ENCODE peak calls at places on chromosomes 3 and 15, in nine cellular contexts. P is transverse colon, M is kidney, F is lower lobe of right lung, Q is AG04450, T is thoracic aorta, A is IMR-90, Y is spleen, N is PC-3. L is an unnamed sample. For H3K9me3, the result is how much of the 10 kb centered on the place peaks cover.

GRCh38 chr3:41418961-41419691 is 219.8 kb downstream of the CTNNB1 start:
- DNase-seq in M (no peak), A (peak), Q (peak), F (no peak), N (peak), P (no peak), Y (no peak), T (no peak), L (no peak)

GRCh38 chr3:187739125-187739560 is 6.1 kb downstream of the BCL6 start:
- DNase-seq in Q (no peak), T (no peak), F (no peak), M (peak), Y (peak), A (no peak), P (no peak), N (no peak), L (peak)

GRCh38 chr15:73359653-73360052 is 9.1 kb downstream of the HCN4 start:
- DNase-seq in Y (no peak), P (no peak), M (no peak), A (no peak), F (no peak), T (no peak), N (no peak), Q (no peak), L (no peak)

GRCh38 chr3:61594978-61595687 is 33.8 kb downstream of the PTPRG start:
- DNase-seq in Q (no peak), P (no peak), N (no peak), F (no peak), A (peak), M (no peak), Y (no peak), T (no peak), L (no peak)

GRCh38 chr15:90883971-90884718 is at the start of gene FES:
- DNase-seq in T (no peak), N (no peak), M (peak), A (peak), P (peak), Q (no peak), Y (peak), F (peak), L (no peak)

GRCh38 chr3:109532257-109533216 is 195.2 kb upstream of the DPPA4 start:
- DNase-seq in N (peak), T (no peak), A (peak), F (no peak), Q (peak), M (no peak), P (peak), Y (no peak), L (no peak)

GRCh38 chr3:111965484-111965883 is 13.3 kb upstream of the ABHD10 start:
- DNase-seq in Q (no peak), T (no peak), F (no peak), M (no peak), A (no peak), N (no peak), P (no peak), Y (no peak), L (no peak)

GRCh38 chr15:72199721-72200212 is 2.2 kb upstream of the GRAMD2A start:
- DNase-seq in F (peak), M (peak), T (no peak), A (peak), N (peak), Y (peak), P (peak), Q (peak), L (no peak)

GRCh38 chr3:128190501-128190900 is 37.2 kb downstream of the EEFSEC start:
- DNase-seq in A (peak), F (no peak), N (peak), T (no peak), M (no peak), Q (no peak), P (no peak), Y (no peak), L (peak)

GRCh38 chr3:54773251-54773650 is 154.6 kb downstream of the LRTM1 start:
- DNase-seq in P (no peak), F (no peak), A (no peak), Y (no peak), T (no peak), N (no peak), M (no peak), Q (no peak), L (peak)

GRCh38 chr15:88621789-88622604 is 857 bp downstream of the AEN start:
- DNase-seq in A (peak), N (peak), Y (no peak), T (no peak), Q (no peak), P (peak), F (no peak), M (no peak), L (no peak)

GRCh38 chr15:33215941-33216872 is 21.7 kb upstream of the FMN1 start:
- DNase-seq in Q (no peak), P (no peak), A (peak), M (no peak), N (peak), F (no peak), Y (no peak), T (no peak), L (peak)

GRCh38 chr3:29280675-29281264 is at the start of gene RBMS3:
- DNase-seq in Y (peak), M (peak), P (peak), Q (peak), A (peak), T (peak), F (peak), N (peak), L (peak)

GRCh38 chr15:94298359-94298758 is 67.0 kb downstream of the MCTP2 start:
- DNase-seq in P (no peak), T (no peak), N (no peak), F (no peak), M (no peak), Q (no peak), Y (no peak), A (no peak), L (no peak)

GRCh38 chr15:42348083-42348482 is 11.2 kb upstream of the CAPN3 start:
- DNase-seq in Q (no peak), F (no peak), Y (no peak), A (peak), T (no peak), P (no peak), M (no peak), N (peak), L (no peak)

GRCh38 chr3:184472723-184473419 is 88.7 kb upstream of the EPHB3 start:
- DNase-seq in P (peak), M (no peak), A (no peak), Y (peak), Q (no peak), T (no peak), F (no peak), N (no peak), L (peak)

GRCh38 chr3:7242303-7242635 is 381.4 kb downstream of the GRM7 start:
- DNase-seq in N (no peak), T (no peak), F (no peak), A (no peak), Y (no peak), P (no peak), M (no peak), Q (no peak), L (no peak)

DNA sequence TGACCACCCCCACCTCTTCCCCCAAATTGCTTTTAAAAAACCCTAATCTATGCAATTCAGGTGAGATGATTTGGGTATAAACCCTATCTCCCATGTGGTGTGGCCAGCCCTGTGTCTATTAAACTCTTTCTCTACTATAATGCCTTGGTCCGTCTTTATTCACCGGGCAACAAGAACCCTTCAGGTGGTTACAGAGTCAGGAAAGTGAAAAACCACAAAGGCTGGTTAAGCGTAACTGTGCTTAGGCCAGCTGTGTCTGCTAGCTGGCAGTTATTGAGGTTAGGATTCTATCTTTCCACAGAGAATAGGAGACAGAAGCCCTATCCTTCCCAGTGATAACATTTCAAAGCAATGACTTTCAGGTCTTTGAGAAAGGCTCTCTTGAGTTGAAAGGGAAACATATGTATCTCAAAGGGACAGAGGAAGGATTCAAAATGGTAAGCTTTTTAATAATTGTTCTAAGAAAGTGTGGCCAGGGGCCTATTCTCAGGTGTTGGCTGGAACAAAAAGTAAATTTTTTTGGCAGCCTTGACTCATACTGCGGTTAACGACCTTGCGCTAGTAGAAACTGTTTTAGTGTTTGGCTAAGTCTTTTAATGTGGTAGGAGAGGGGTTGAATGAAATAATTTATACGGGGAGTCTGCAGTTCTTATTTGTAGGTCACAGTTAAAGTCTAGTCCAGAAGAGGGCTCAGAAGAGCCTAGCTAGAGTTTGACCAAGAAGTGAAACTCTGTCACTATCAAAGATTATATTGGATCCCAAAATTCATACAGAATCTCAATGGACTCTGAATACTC is 89.0 kb downstream of the NPAP1 start:
- DNase-seq in P (no peak), A (no peak), Q (no peak), M (no peak), T (no peak), F (no peak), Y (no peak), N (no peak), L (no peak)
- H3K9me3 ChIP-seq in P (under half), A (under half), Q (under half), M (under half), T (under half), F (under half), Y (under half), N (under half), L (under half)

DNA sequence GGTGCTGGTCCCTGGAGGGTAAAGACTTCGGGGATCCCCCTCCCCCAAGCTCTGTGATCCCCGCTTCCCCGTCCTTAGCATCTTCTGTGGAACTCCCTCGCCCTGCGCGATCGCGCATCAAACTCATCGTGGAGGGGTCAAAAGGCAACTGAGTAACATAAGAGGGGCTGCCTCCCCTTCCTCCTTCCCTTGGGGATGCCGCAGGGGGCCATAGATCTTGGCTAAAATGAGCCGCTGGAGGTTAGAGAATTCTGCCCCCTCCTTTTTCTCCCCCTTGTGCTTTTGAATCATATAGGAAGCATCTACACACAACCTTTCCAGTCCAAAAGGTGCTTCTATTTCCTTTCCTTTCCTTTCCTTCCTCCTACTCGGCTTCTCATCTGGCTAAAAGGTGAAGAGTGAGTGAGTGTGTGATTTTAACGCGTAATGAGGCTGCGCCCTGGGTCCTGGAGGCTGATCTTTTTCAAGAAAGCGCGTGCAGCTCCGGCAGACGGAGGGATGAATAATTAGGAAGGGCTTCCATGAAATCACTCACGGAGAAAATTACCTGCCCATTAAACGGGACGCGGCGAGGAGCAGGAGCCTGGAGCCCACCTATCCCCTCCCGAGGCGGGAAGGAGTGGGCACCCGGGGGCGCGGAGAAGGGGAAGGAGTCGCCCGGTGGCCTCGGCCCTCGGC is 832 bp upstream of the ROBO2 start:
- DNase-seq in F (no peak), N (no peak), Y (no peak), Q (no peak), A (peak), M (no peak), T (no peak), P (no peak), L (no peak)
- H3K4me3 ChIP-seq in F (peak), N (peak), Y (peak), Q (peak), A (peak), M (peak), T (peak), P (peak), L (peak)

DNA sequence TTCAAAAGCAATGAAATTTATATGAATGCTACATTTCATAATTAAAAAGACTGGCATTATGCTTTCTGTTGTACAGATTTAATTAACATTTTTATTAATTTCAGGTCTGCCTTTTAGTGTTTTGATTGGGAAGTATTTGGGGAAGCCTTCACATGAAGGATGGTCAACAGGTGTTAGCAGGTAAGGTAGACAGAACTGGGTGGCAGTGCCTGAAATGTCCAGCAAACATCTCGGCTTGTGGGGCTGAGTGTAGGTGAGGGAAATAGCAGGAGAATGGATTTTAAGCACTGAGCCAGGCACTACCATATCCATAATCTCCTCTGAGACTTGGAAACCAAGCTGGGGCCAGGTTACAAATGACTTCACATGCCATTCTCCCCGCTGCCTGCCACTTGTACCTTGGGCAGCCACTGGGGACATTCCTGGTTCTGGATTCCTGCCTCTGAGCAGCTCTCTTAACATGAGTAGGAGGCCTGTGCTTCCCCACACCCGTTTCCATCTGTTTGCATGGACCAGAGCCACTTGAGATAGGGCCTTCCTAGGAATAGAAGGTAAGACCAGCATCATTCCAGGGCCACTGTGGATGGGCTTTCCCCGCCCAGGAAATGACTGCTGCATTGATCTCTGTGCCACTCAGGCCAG is 125.9 kb upstream of the HES1 start:
- DNase-seq in N (no peak), M (no peak), Q (no peak), A (no peak), T (no peak), Y (no peak), F (no peak), P (no peak), L (no peak)
- TF ChIP-seq CTCF in N (no peak), M (no peak), Q (no peak), A (no peak), T (no peak), Y (no peak), F (peak), P (no peak), L (no peak)

DNA sequence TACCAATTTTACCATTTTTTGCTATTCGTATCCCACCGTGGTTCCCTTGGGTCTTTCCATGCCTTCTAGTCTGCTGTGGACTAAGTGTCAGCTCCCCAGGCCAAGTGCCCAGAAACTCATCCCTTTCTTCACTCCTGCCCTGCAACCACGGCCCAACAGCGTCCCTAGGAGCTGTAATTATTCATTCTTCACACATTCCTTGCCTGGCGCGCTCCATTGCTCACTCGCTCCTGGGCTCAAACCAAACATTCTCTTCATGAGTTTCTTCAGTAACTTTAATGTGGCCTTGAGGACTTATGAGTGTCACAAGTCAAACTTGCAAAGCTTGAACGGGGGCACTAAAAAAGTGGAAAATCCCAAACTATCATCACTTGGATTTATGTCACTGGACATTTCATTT is 15.7 kb downstream of the GABRB3 start:
- DNase-seq in M (no peak), A (no peak), Q (no peak), Y (no peak), P (no peak), N (no peak), T (no peak), F (no peak), L (no peak)
- H3K9me3 ChIP-seq in M (under half), A (under half), Q (under half), Y (under half), P (under half), N (under half), T (under half), F (under half), L (under half)

DNA sequence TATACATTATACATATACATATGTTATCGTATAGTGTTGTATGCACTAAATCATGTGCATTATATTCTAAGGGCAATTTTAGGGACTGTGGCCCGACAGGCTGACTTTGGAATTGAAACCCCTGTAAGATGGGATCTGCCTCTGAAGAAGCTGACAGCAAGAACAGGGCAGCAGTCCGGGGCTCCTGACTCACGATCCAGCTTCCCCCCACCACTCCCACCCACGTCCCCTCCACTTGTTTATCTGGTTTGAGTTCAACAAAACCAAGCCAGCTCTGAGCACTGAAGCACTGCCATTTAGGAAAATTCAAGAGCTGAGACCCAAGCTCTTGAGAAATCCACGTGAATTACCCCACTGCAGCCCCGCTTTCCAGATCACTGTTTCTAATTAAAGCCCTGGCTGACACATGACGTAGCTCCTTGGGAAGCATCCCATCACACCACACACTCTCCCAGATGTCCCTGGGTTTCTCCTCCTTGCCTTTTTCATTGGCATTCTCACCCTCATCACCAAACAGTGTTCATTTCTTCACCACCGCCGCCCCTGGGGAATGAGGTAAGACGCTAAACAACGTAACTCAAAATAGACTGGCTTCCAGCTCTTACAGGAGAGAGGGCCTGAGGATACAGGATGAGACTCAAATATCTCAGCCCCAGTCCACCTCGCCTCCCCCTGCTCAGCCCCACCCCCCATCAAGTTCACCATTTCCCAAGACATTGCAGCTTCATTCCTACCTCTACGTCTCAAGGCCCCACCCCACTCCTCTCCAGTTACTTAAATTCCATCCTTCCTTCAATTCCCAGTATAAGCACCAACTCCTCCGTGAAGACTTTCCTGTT is 95.5 kb downstream of the SRGAP3 start:
- DNase-seq in T (peak), F (no peak), A (no peak), Q (no peak), M (no peak), Y (no peak), N (no peak), P (no peak), L (no peak)
- H3K4me3 ChIP-seq in T (no peak), F (no peak), A (no peak), Q (no peak), M (no peak), Y (no peak), N (no peak), P (no peak), L (no peak)

L was measured in esophagus muscularis mucosa.